ENCODE peak calls at places on chromosomes 1 and 21, in five cellular contexts. One of them, this sample, is unnamed.

GRCh38 chr1:24526940-24527542 is 24.4 kb downstream of the RCAN3 start:
- DNase-seq in ACHN: peak
- DNase-seq in IMR-90: peak
- DNase-seq in activated CD4-positive, alpha-beta T cell treated with anti-CD3 and anti-CD28 coated beads, Interleukin-2, amount 50 U/mL, for 1 hour: peak
- DNase-seq in lower leg skin: no peak
- DNase-seq in this sample: no peak

GRCh38 chr1:61270761-61271411 is 188.5 kb downstream of the NFIA start:
- DNase-seq in ACHN: no peak
- DNase-seq in IMR-90: peak
- DNase-seq in activated CD4-positive, alpha-beta T cell treated with anti-CD3 and anti-CD28 coated beads, Interleukin-2, amount 50 U/mL, for 1 hour: no peak
- DNase-seq in lower leg skin: no peak
- DNase-seq in this sample: no peak

GRCh38 chr1:39900662-39901485 is 843 bp downstream of the MYCL start:
- DNase-seq in ACHN: peak
- DNase-seq in IMR-90: peak
- DNase-seq in activated CD4-positive, alpha-beta T cell treated with anti-CD3 and anti-CD28 coated beads, Interleukin-2, amount 50 U/mL, for 1 hour: no peak
- DNase-seq in lower leg skin: no peak
- DNase-seq in this sample: peak

GRCh38 chr21:41956926-41957729 is 3.3 kb upstream of the C2CD2 start:
- DNase-seq in ACHN: peak
- DNase-seq in IMR-90: peak
- DNase-seq in activated CD4-positive, alpha-beta T cell treated with anti-CD3 and anti-CD28 coated beads, Interleukin-2, amount 50 U/mL, for 1 hour: no peak
- DNase-seq in lower leg skin: peak
- DNase-seq in this sample: no peak

GRCh38 chr1:234684854-234685253 is 74.9 kb upstream of the IRF2BP2 start:
- DNase-seq in ACHN: no peak
- DNase-seq in IMR-90: no peak
- DNase-seq in activated CD4-positive, alpha-beta T cell treated with anti-CD3 and anti-CD28 coated beads, Interleukin-2, amount 50 U/mL, for 1 hour: no peak
- DNase-seq in lower leg skin: no peak
- DNase-seq in this sample: no peak

GRCh38 chr1:63827411-63828321 is 53.8 kb downstream of the ROR1 start:
- DNase-seq in ACHN: peak
- DNase-seq in IMR-90: peak
- DNase-seq in activated CD4-positive, alpha-beta T cell treated with anti-CD3 and anti-CD28 coated beads, Interleukin-2, amount 50 U/mL, for 1 hour: no peak
- DNase-seq in lower leg skin: no peak
- DNase-seq in this sample: no peak

GRCh38 chr1:12491691-12492090 is 126.3 kb downstream of the DHRS3 start:
- DNase-seq in ACHN: no peak
- DNase-seq in IMR-90: no peak
- DNase-seq in activated CD4-positive, alpha-beta T cell treated with anti-CD3 and anti-CD28 coated beads, Interleukin-2, amount 50 U/mL, for 1 hour: no peak
- DNase-seq in lower leg skin: no peak
- DNase-seq in this sample: no peak

GRCh38 chr1:84665703-84666317 is 24.5 kb downstream of the SSX2IP start:
- DNase-seq in ACHN: no peak
- DNase-seq in IMR-90: peak
- DNase-seq in activated CD4-positive, alpha-beta T cell treated with anti-CD3 and anti-CD28 coated beads, Interleukin-2, amount 50 U/mL, for 1 hour: no peak
- DNase-seq in lower leg skin: no peak
- DNase-seq in this sample: peak

GRCh38 chr1:180598333-180598979 is 33.4 kb upstream of the XPR1 start:
- DNase-seq in ACHN: peak
- DNase-seq in IMR-90: no peak
- DNase-seq in activated CD4-positive, alpha-beta T cell treated with anti-CD3 and anti-CD28 coated beads, Interleukin-2, amount 50 U/mL, for 1 hour: no peak
- DNase-seq in lower leg skin: no peak
- DNase-seq in this sample: no peak

GRCh38 chr1:33394716-33395115 is 36.2 kb downstream of the PHC2 start:
- DNase-seq in ACHN: no peak
- DNase-seq in IMR-90: peak
- DNase-seq in activated CD4-positive, alpha-beta T cell treated with anti-CD3 and anti-CD28 coated beads, Interleukin-2, amount 50 U/mL, for 1 hour: no peak
- DNase-seq in lower leg skin: no peak
- DNase-seq in this sample: no peak

GRCh38 chr1:26996024-26996423 is 2.5 kb downstream of the TRNP1 start:
- DNase-seq in ACHN: no peak
- DNase-seq in IMR-90: peak
- DNase-seq in activated CD4-positive, alpha-beta T cell treated with anti-CD3 and anti-CD28 coated beads, Interleukin-2, amount 50 U/mL, for 1 hour: no peak
- DNase-seq in lower leg skin: no peak
- DNase-seq in this sample: no peak

GRCh38 chr21:33434770-33435360 is 31.7 kb downstream of the IFNGR2 start:
- DNase-seq in ACHN: peak
- DNase-seq in IMR-90: peak
- DNase-seq in activated CD4-positive, alpha-beta T cell treated with anti-CD3 and anti-CD28 coated beads, Interleukin-2, amount 50 U/mL, for 1 hour: no peak
- DNase-seq in lower leg skin: no peak
- DNase-seq in this sample: no peak

GRCh38 chr21:44089001-44089911 is 17.9 kb upstream of the PWP2 start:
- DNase-seq in ACHN: peak
- DNase-seq in IMR-90: no peak
- DNase-seq in activated CD4-positive, alpha-beta T cell treated with anti-CD3 and anti-CD28 coated beads, Interleukin-2, amount 50 U/mL, for 1 hour: peak
- DNase-seq in lower leg skin: peak
- DNase-seq in this sample: no peak

GRCh38 chr1:223031690-223032601 is 111.1 kb downstream of the TLR5 start:
- DNase-seq in ACHN: no peak
- DNase-seq in IMR-90: no peak
- DNase-seq in activated CD4-positive, alpha-beta T cell treated with anti-CD3 and anti-CD28 coated beads, Interleukin-2, amount 50 U/mL, for 1 hour: no peak
- DNase-seq in lower leg skin: peak
- DNase-seq in this sample: no peak

GRCh38 chr1:175597206-175597605 is 146.2 kb downstream of the TNR start:
- DNase-seq in ACHN: no peak
- DNase-seq in IMR-90: no peak
- DNase-seq in activated CD4-positive, alpha-beta T cell treated with anti-CD3 and anti-CD28 coated beads, Interleukin-2, amount 50 U/mL, for 1 hour: no peak
- DNase-seq in lower leg skin: no peak
- DNase-seq in this sample: no peak

GRCh38 chr1:97093742-97094141 is 372.2 kb downstream of the PTBP2 start:
- DNase-seq in ACHN: no peak
- DNase-seq in IMR-90: peak
- DNase-seq in activated CD4-positive, alpha-beta T cell treated with anti-CD3 and anti-CD28 coated beads, Interleukin-2, amount 50 U/mL, for 1 hour: no peak
- DNase-seq in lower leg skin: no peak
- DNase-seq in this sample: no peak

GRCh38 chr1:117051224-117052064 is 8.7 kb upstream of the TTF2 start:
- DNase-seq in ACHN: no peak
- DNase-seq in IMR-90: no peak
- DNase-seq in activated CD4-positive, alpha-beta T cell treated with anti-CD3 and anti-CD28 coated beads, Interleukin-2, amount 50 U/mL, for 1 hour: peak
- DNase-seq in lower leg skin: no peak
- DNase-seq in this sample: no peak

GRCh38 chr1:7471836-7472235 is 299.3 kb upstream of the VAMP3 start:
- DNase-seq in ACHN: no peak
- DNase-seq in IMR-90: peak
- DNase-seq in activated CD4-positive, alpha-beta T cell treated with anti-CD3 and anti-CD28 coated beads, Interleukin-2, amount 50 U/mL, for 1 hour: no peak
- DNase-seq in lower leg skin: no peak
- DNase-seq in this sample: no peak

GRCh38 chr1:234863596-234863995 is 253.6 kb upstream of the IRF2BP2 start:
- DNase-seq in ACHN: no peak
- DNase-seq in IMR-90: peak
- DNase-seq in activated CD4-positive, alpha-beta T cell treated with anti-CD3 and anti-CD28 coated beads, Interleukin-2, amount 50 U/mL, for 1 hour: no peak
- DNase-seq in lower leg skin: peak
- DNase-seq in this sample: no peak

This sample was measured in NCI-H2029 treated with DMSO at 0.1 percent for 48 hours.